ENCODE peak calls at places on chromosomes 5 and 9, in eight cellular contexts. Z is Karpas-422; L is OCI-LY7; D is CD8-positive, alpha-beta T cell; K is body of pancreas; Y is AG10803; B is BJ; R is heart right ventricle. V is an unnamed sample.

GRCh38 chr9:78103971-78104433 is 72.4 kb upstream of the GNAQ start:
- DNase-seq in Z (no peak), L (no peak), D (peak), K (no peak), Y (no peak), B (no peak), R (no peak), V (no peak)

GRCh38 chr5:132812123-132812948 is 766 bp upstream of the SOWAHA start:
- DNase-seq in Z (no peak), L (no peak), D (no peak), K (no peak), Y (no peak), B (no peak), R (no peak), V (no peak)

GRCh38 chr5:134132372-134133212 is 18.1 kb downstream of the TCF7 start:
- DNase-seq in Z (no peak), L (peak), D (peak), K (no peak), Y (no peak), B (no peak), R (no peak), V (no peak)

GRCh38 chr5:122738088-122738487 is 36.8 kb upstream of the SNX2 start:
- DNase-seq in Z (no peak), L (no peak), D (no peak), K (no peak), Y (no peak), B (no peak), R (no peak), V (no peak)

GRCh38 chr5:135318924-135319323 is 80.1 kb downstream of the MACROH2A1 start:
- DNase-seq in Z (no peak), L (no peak), D (no peak), K (no peak), Y (no peak), B (no peak), R (no peak), V (no peak)

GRCh38 chr9:133731876-133732321 is 6.3 kb downstream of the SARDH start:
- DNase-seq in Z (peak), L (peak), D (no peak), K (peak), Y (peak), B (no peak), R (no peak), V (peak)

GRCh38 chr5:23977996-23978395 is 470.6 kb downstream of the PRDM9 start:
- DNase-seq in Z (peak), L (peak), D (no peak), K (peak), Y (no peak), B (no peak), R (no peak), V (no peak)

GRCh38 chr5:81195334-81195929 is 37.7 kb upstream of the CKMT2 start:
- DNase-seq in Z (peak), L (no peak), D (no peak), K (no peak), Y (no peak), B (no peak), R (no peak), V (no peak)

GRCh38 chr9:113184509-113184908 is 33.7 kb downstream of the SLC31A2 start:
- DNase-seq in Z (no peak), L (no peak), D (no peak), K (no peak), Y (peak), B (no peak), R (no peak), V (no peak)

GRCh38 chr5:60507687-60508086 is 192.3 kb downstream of the DEPDC1B start:
- DNase-seq in Z (no peak), L (no peak), D (no peak), K (no peak), Y (no peak), B (no peak), R (no peak), V (no peak)

GRCh38 chr5:152270117-152270516 is 135.0 kb downstream of the NMUR2 start:
- DNase-seq in Z (no peak), L (no peak), D (no peak), K (no peak), Y (no peak), B (no peak), R (no peak), V (no peak)

GRCh38 chr9:130866474-130866965 is 30.1 kb downstream of the QRFP start:
- DNase-seq in Z (peak), L (peak), D (peak), K (peak), Y (peak), B (no peak), R (no peak), V (peak)

GRCh38 chr5:14008819-14009311 is 64.4 kb upstream of the DNAH5 start:
- DNase-seq in Z (no peak), L (no peak), D (no peak), K (peak), Y (no peak), B (no peak), R (no peak), V (no peak)

GRCh38 chr5:177602458-177602830 is 2.5 kb downstream of the B4GALT7 start:
- DNase-seq in Z (no peak), L (no peak), D (no peak), K (no peak), Y (no peak), B (no peak), R (no peak), V (no peak)

GRCh38 chr9:127838375-127839078 is 15.9 kb downstream of the ENG start:
- DNase-seq in Z (no peak), L (no peak), D (no peak), K (peak), Y (peak), B (peak), R (peak), V (peak)
- H3K4me3 ChIP-seq in Z (no peak), L (no peak), D (no peak), K (no peak), Y (peak), B (no peak), R (peak), V (no peak)

GRCh38 chr5:39057745-39058144 is 16.5 kb downstream of the RICTOR start:
- DNase-seq in Z (no peak), L (no peak), D (no peak), K (no peak), Y (no peak), B (no peak), R (no peak), V (no peak)
- H3K4me3 ChIP-seq in Z (peak), L (peak), D (no peak), K (no peak), Y (peak), B (no peak), R (peak), V (peak)

GRCh38 chr9:132167192-132167591 is 5.3 kb downstream of the NTNG2 start:
- DNase-seq in Z (no peak), L (no peak), D (no peak), K (no peak), Y (no peak), B (no peak), R (no peak), V (no peak)
- H3K4me3 ChIP-seq in Z (no peak), L (no peak), D (no peak), K (no peak), Y (no peak), B (no peak), R (no peak), V (no peak)

GRCh38 chr5:73445708-73446630 is 2.6 kb downstream of the FOXD1 start:
- DNase-seq in Z (no peak), L (no peak), D (no peak), K (no peak), Y (no peak), B (no peak), R (no peak), V (no peak)

GRCh38 chr5:73448072-73448432 is 525 bp downstream of the FOXD1 start:
- DNase-seq in Z (no peak), L (peak), D (no peak), K (no peak), Y (no peak), B (no peak), R (no peak), V (no peak)

GRCh38 chr5:73448451-73449136 is at the start of gene FOXD1:
- DNase-seq in Z (peak), L (peak), D (no peak), K (no peak), Y (peak), B (peak), R (peak), V (peak)

GRCh38 chr5:73446631-73447233 is 1.8 kb downstream of the FOXD1 start:
- DNase-seq in Z (no peak), L (no peak), D (no peak), K (no peak), Y (no peak), B (no peak), R (no peak), V (no peak)

GRCh38 chr5:73447234-73448071 is 1.1 kb downstream of the FOXD1 start:
- DNase-seq in Z (peak), L (peak), D (peak), K (no peak), Y (peak), B (no peak), R (no peak), V (peak)
- H3K4me3 ChIP-seq in Z (peak), L (peak), D (no peak), K (no peak), Y (peak), B (peak), R (peak), V (peak)

DNA sequence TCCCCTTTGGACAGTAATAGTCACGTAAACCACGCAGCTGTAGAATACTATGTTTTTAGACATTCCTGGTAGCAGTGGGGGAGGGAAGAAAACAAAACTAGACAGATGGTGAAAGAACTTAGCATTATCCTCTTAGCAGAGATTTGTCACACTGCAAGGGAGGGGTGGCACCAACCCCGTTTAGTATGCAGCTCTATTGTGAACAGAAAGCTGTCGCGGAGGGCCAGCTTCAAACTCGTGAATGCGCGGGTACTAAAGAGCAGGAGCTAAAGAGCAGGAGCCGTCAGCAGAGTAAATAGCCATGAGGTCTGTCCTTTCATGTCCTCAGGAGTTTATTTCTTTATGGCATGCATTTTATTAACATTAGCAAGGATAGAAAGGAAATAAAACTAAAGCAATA is 141.9 kb upstream of the SLC12A2 start:
- DNase-seq in Z (no peak), L (no peak), D (no peak), K (no peak), Y (no peak), B (no peak), R (no peak), V (no peak)
- H3K4me3 ChIP-seq in Z (no peak), L (no peak), D (no peak), K (no peak), Y (no peak), B (peak), R (no peak), V (no peak)

GRCh38 chr9:107638496-107638895 is 148.9 kb upstream of the KLF4 start:
- DNase-seq in Z (no peak), L (no peak), D (no peak), K (no peak), Y (no peak), B (no peak), R (no peak), V (no peak)
- H3K4me3 ChIP-seq in Z (no peak), L (no peak), D (no peak), K (no peak), Y (peak), B (peak), R (peak), V (peak)

GRCh38 chr9:83270116-83270515 is 207.2 kb upstream of the RASEF start:
- DNase-seq in Z (no peak), L (no peak), D (no peak), K (no peak), Y (no peak), B (no peak), R (no peak), V (no peak)

GRCh38 chr9:83271665-83272071 is 208.7 kb upstream of the RASEF start:
- DNase-seq in Z (no peak), L (no peak), D (no peak), K (no peak), Y (no peak), B (no peak), R (no peak), V (peak)

GRCh38 chr9:83267741-83268140 is 204.8 kb upstream of the RASEF start:
- DNase-seq in Z (no peak), L (no peak), D (no peak), K (no peak), Y (no peak), B (no peak), R (no peak), V (no peak)

DNA sequence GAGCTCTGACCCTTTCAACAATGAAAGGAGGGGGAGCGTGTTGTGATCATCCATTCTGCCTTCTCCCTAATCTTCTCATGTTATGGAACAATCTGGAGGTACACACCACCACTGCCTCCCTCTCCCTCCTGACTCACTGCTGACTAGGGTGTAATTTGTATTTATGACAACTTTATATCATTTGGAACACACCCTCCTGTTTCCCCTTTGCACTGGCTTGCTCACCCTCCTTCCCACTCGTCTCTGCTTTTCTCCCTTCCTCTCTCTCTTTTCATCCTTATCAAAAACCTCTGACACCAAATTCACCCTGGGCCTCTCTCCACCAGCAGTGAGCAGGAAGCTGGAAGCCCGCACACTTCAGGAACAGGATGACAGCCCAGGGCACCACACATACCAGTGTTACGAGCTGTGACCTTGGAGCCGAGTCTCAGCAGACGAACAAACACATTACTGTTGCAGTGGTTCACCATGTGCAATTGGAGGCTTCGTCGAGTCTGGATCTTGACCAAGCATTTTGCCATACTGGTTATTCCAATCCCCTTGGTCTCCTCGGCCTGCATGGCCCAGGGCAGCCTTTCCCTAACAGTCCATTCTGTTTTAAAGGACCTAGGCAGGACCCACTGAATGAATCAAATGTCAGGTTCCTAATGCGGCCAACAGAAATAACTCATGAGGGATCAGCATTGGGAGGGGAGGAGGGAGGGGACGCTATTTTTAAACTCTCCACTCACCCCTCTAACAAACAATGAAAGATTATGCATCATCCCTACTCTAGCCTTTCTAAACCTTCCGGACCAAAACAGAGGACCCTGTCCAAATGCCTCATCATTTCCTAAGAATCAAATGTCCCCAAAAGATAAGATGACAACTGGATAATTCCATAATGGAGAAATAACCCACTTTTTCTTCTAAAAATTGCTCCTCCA is 203.9 kb upstream of the RASEF start:
- DNase-seq in Z (no peak), L (no peak), D (no peak), K (peak), Y (peak), B (no peak), R (peak), V (peak)
- H3K4me3 ChIP-seq in Z (no peak), L (no peak), D (no peak), K (no peak), Y (no peak), B (no peak), R (peak), V (no peak)

GRCh38 chr5:150931368-150931965 is 26.7 kb upstream of the ZNF300 start:
- DNase-seq in Z (no peak), L (no peak), D (no peak), K (no peak), Y (no peak), B (no peak), R (no peak), V (no peak)
- H3K4me3 ChIP-seq in Z (no peak), L (no peak), D (no peak), K (no peak), Y (no peak), B (no peak), R (no peak), V (no peak)

GRCh38 chr5:41649659-41650058 is 139.3 kb upstream of the PLCXD3 start:
- DNase-seq in Z (no peak), L (no peak), D (no peak), K (no peak), Y (peak), B (no peak), R (no peak), V (peak)
- H3K4me3 ChIP-seq in Z (no peak), L (no peak), D (no peak), K (no peak), Y (no peak), B (no peak), R (no peak), V (no peak)